ENCODE peak calls at places on chromosomes 13 and 19, in seven cellular contexts. One of them, this sample, is unnamed. For H3K27me3, the result is how much of the 10 kb centered on the place peaks cover.

GRCh38 chr19:5978606-5979552 is 939 bp upstream of the RANBP3 start:
- DNase-seq in BE2C: no peak
- DNase-seq in brain microvascular endothelial cell: no peak
- DNase-seq in cardiac muscle cell: no peak
- DNase-seq in WERI-Rb-1: no peak
- DNase-seq in spleen: no peak
- DNase-seq in IMR-90: no peak
- DNase-seq in this sample: no peak

GRCh38 chr19:11422163-11423068 is 3.3 kb upstream of the RGL3 start:
- DNase-seq in BE2C: no peak
- DNase-seq in brain microvascular endothelial cell: peak
- DNase-seq in cardiac muscle cell: peak
- DNase-seq in WERI-Rb-1: peak
- DNase-seq in spleen: peak
- DNase-seq in IMR-90: no peak
- DNase-seq in this sample: peak

GRCh38 chr19:53294786-53295441 is 27.4 kb upstream of the VN1R4 start:
- DNase-seq in BE2C: no peak
- DNase-seq in brain microvascular endothelial cell: no peak
- DNase-seq in cardiac muscle cell: no peak
- DNase-seq in WERI-Rb-1: no peak
- DNase-seq in spleen: no peak
- DNase-seq in IMR-90: no peak
- DNase-seq in this sample: no peak

GRCh38 chr13:63853816-63854215 is 2438.2 kb upstream of the PCDH20 start:
- DNase-seq in BE2C: no peak
- DNase-seq in brain microvascular endothelial cell: no peak
- DNase-seq in cardiac muscle cell: no peak
- DNase-seq in WERI-Rb-1: no peak
- DNase-seq in spleen: no peak
- DNase-seq in IMR-90: no peak
- DNase-seq in this sample: no peak

GRCh38 chr13:39419068-39419467 is 183.9 kb downstream of the LHFPL6 start:
- DNase-seq in BE2C: no peak
- DNase-seq in brain microvascular endothelial cell: no peak
- DNase-seq in cardiac muscle cell: no peak
- DNase-seq in WERI-Rb-1: no peak
- DNase-seq in spleen: no peak
- DNase-seq in IMR-90: no peak
- DNase-seq in this sample: no peak

GRCh38 chr19:48149430-48149829 is 20.7 kb downstream of the LIG1 start:
- DNase-seq in BE2C: no peak
- DNase-seq in brain microvascular endothelial cell: no peak
- DNase-seq in cardiac muscle cell: no peak
- DNase-seq in WERI-Rb-1: no peak
- DNase-seq in spleen: no peak
- DNase-seq in IMR-90: no peak
- DNase-seq in this sample: no peak

GRCh38 chr13:59261928-59262488 is 901.7 kb downstream of the DIAPH3 start:
- DNase-seq in BE2C: peak
- DNase-seq in brain microvascular endothelial cell: no peak
- DNase-seq in cardiac muscle cell: peak
- DNase-seq in WERI-Rb-1: no peak
- DNase-seq in spleen: no peak
- DNase-seq in IMR-90: peak
- DNase-seq in this sample: no peak

GRCh38 chr19:19566306-19566705 is 28.2 kb downstream of the CILP2 start:
- DNase-seq in BE2C: no peak
- DNase-seq in brain microvascular endothelial cell: peak
- DNase-seq in cardiac muscle cell: no peak
- DNase-seq in WERI-Rb-1: no peak
- DNase-seq in spleen: no peak
- DNase-seq in IMR-90: peak
- DNase-seq in this sample: no peak

GRCh38 chr19:7862413-7862951 is 11.7 kb downstream of the PRR36 start:
- DNase-seq in BE2C: peak
- DNase-seq in brain microvascular endothelial cell: peak
- DNase-seq in cardiac muscle cell: peak
- DNase-seq in WERI-Rb-1: no peak
- DNase-seq in spleen: peak
- DNase-seq in IMR-90: peak
- DNase-seq in this sample: peak

GRCh38 chr13:76939215-76939614 is 9.1 kb upstream of the ACOD1 start:
- DNase-seq in BE2C: no peak
- DNase-seq in brain microvascular endothelial cell: no peak
- DNase-seq in cardiac muscle cell: peak
- DNase-seq in WERI-Rb-1: no peak
- DNase-seq in spleen: no peak
- DNase-seq in IMR-90: peak
- DNase-seq in this sample: peak

GRCh38 chr13:30112602-30113435 is 194.5 kb downstream of the KATNAL1 start:
- DNase-seq in BE2C: peak
- DNase-seq in brain microvascular endothelial cell: peak
- DNase-seq in cardiac muscle cell: peak
- DNase-seq in WERI-Rb-1: peak
- DNase-seq in spleen: peak
- DNase-seq in IMR-90: peak
- DNase-seq in this sample: peak

GRCh38 chr13:62512194-62513141 is 1096.8 kb upstream of the PCDH20 start:
- DNase-seq in BE2C: peak
- DNase-seq in brain microvascular endothelial cell: peak
- DNase-seq in cardiac muscle cell: peak
- DNase-seq in WERI-Rb-1: peak
- DNase-seq in spleen: no peak
- DNase-seq in IMR-90: peak
- DNase-seq in this sample: peak

GRCh38 chr13:113672002-113672651 is 5.1 kb downstream of the GRK1 start:
- DNase-seq in BE2C: peak
- DNase-seq in brain microvascular endothelial cell: no peak
- DNase-seq in cardiac muscle cell: no peak
- DNase-seq in WERI-Rb-1: peak
- DNase-seq in spleen: peak
- DNase-seq in IMR-90: no peak
- DNase-seq in this sample: no peak

GRCh38 chr19:5826531-5827341 is 12.8 kb downstream of the FUT6 start:
- DNase-seq in BE2C: peak
- DNase-seq in brain microvascular endothelial cell: no peak
- DNase-seq in cardiac muscle cell: peak
- DNase-seq in WERI-Rb-1: peak
- DNase-seq in spleen: peak
- DNase-seq in IMR-90: no peak
- DNase-seq in this sample: peak

GRCh38 chr19:56309511-56310185 is 5.0 kb downstream of the ZSCAN5A start:
- DNase-seq in BE2C: peak
- DNase-seq in brain microvascular endothelial cell: peak
- DNase-seq in cardiac muscle cell: peak
- DNase-seq in WERI-Rb-1: peak
- DNase-seq in spleen: peak
- DNase-seq in IMR-90: peak
- DNase-seq in this sample: no peak

GRCh38 chr19:53927745-53928144 is 18.7 kb downstream of the CACNG7 start:
- DNase-seq in BE2C: no peak
- DNase-seq in brain microvascular endothelial cell: peak
- DNase-seq in cardiac muscle cell: peak
- DNase-seq in WERI-Rb-1: no peak
- DNase-seq in spleen: no peak
- DNase-seq in IMR-90: peak
- DNase-seq in this sample: peak

GRCh38 chr19:29337029-29337428 is 124.1 kb upstream of the UQCRFS1 start:
- DNase-seq in BE2C: no peak
- DNase-seq in brain microvascular endothelial cell: no peak
- DNase-seq in cardiac muscle cell: no peak
- DNase-seq in WERI-Rb-1: no peak
- DNase-seq in spleen: no peak
- DNase-seq in IMR-90: no peak
- DNase-seq in this sample: no peak

GRCh38 chr13:27942972-27943371 is 23.2 kb downstream of the PDX1 start:
- DNase-seq in BE2C: no peak
- DNase-seq in brain microvascular endothelial cell: no peak
- DNase-seq in cardiac muscle cell: no peak
- DNase-seq in WERI-Rb-1: no peak
- DNase-seq in spleen: no peak
- DNase-seq in IMR-90: no peak
- DNase-seq in this sample: no peak

GRCh38 chr19:37218592-37218935 is 550 bp downstream of the ZNF383 start:
- DNase-seq in BE2C: no peak
- DNase-seq in brain microvascular endothelial cell: peak
- DNase-seq in cardiac muscle cell: no peak
- DNase-seq in WERI-Rb-1: no peak
- DNase-seq in spleen: no peak
- DNase-seq in IMR-90: peak
- DNase-seq in this sample: no peak

GRCh38 chr13:92974905-92975429 is 251.6 kb upstream of the GPC6 start:
- DNase-seq in BE2C: no peak
- DNase-seq in brain microvascular endothelial cell: no peak
- DNase-seq in cardiac muscle cell: no peak
- DNase-seq in WERI-Rb-1: no peak
- DNase-seq in spleen: no peak
- DNase-seq in IMR-90: no peak
- DNase-seq in this sample: no peak

GRCh38 chr19:49150944-49151243 is 4.3 kb downstream of the HRC start:
- DNase-seq in BE2C: no peak
- DNase-seq in brain microvascular endothelial cell: no peak
- DNase-seq in cardiac muscle cell: no peak
- DNase-seq in WERI-Rb-1: no peak
- DNase-seq in spleen: no peak
- DNase-seq in IMR-90: no peak
- DNase-seq in this sample: no peak

GRCh38 chr19:39196860-39197562 is at the start of gene NCCRP1:
- DNase-seq in BE2C: no peak
- DNase-seq in brain microvascular endothelial cell: no peak
- DNase-seq in cardiac muscle cell: no peak
- DNase-seq in WERI-Rb-1: peak
- DNase-seq in spleen: no peak
- DNase-seq in IMR-90: no peak
- DNase-seq in this sample: no peak

GRCh38 chr19:39831679-39832078 is 2.3 kb downstream of the DYRK1B start:
- DNase-seq in BE2C: no peak
- DNase-seq in brain microvascular endothelial cell: no peak
- DNase-seq in cardiac muscle cell: no peak
- DNase-seq in WERI-Rb-1: no peak
- DNase-seq in spleen: peak
- DNase-seq in IMR-90: no peak
- DNase-seq in this sample: no peak

GRCh38 chr19:11560404-11560988 is 1.5 kb upstream of the ELOF1 start:
- DNase-seq in BE2C: peak
- DNase-seq in brain microvascular endothelial cell: peak
- DNase-seq in cardiac muscle cell: peak
- DNase-seq in WERI-Rb-1: peak
- DNase-seq in spleen: no peak
- DNase-seq in IMR-90: peak
- DNase-seq in this sample: peak

GRCh38 chr19:45782162-45782623 is at the start of gene DMPK:
- DNase-seq in BE2C: no peak
- DNase-seq in brain microvascular endothelial cell: no peak
- DNase-seq in cardiac muscle cell: no peak
- DNase-seq in WERI-Rb-1: peak
- DNase-seq in spleen: no peak
- DNase-seq in IMR-90: no peak
- DNase-seq in this sample: peak
- H3K4me3 ChIP-seq in BE2C: no peak
- H3K4me3 ChIP-seq in brain microvascular endothelial cell: peak
- H3K4me3 ChIP-seq in cardiac muscle cell: peak
- H3K4me3 ChIP-seq in WERI-Rb-1: peak
- H3K4me3 ChIP-seq in spleen: peak
- H3K4me3 ChIP-seq in IMR-90: peak
- H3K4me3 ChIP-seq in this sample: no peak

GRCh38 chr19:17766543-17767131 is 15.4 kb downstream of the FCHO1 start:
- DNase-seq in BE2C: peak
- DNase-seq in brain microvascular endothelial cell: peak
- DNase-seq in cardiac muscle cell: peak
- DNase-seq in WERI-Rb-1: peak
- DNase-seq in spleen: peak
- DNase-seq in IMR-90: peak
- DNase-seq in this sample: peak
- TF ChIP-seq CTCF in BE2C: peak
- TF ChIP-seq CTCF in brain microvascular endothelial cell: peak
- TF ChIP-seq CTCF in cardiac muscle cell: peak
- TF ChIP-seq CTCF in WERI-Rb-1: peak
- TF ChIP-seq CTCF in spleen: peak
- TF ChIP-seq CTCF in IMR-90: peak
- TF ChIP-seq CTCF in this sample: peak

GRCh38 chr13:24032674-24033073 is 127.8 kb upstream of the SPATA13 start:
- DNase-seq in BE2C: no peak
- DNase-seq in brain microvascular endothelial cell: no peak
- DNase-seq in cardiac muscle cell: peak
- DNase-seq in WERI-Rb-1: no peak
- DNase-seq in spleen: no peak
- DNase-seq in IMR-90: peak
- DNase-seq in this sample: no peak
- H3K27me3 ChIP-seq in BE2C: under half
- H3K27me3 ChIP-seq in brain microvascular endothelial cell: under half
- H3K27me3 ChIP-seq in cardiac muscle cell: under half
- H3K27me3 ChIP-seq in WERI-Rb-1: under half
- H3K27me3 ChIP-seq in spleen: under half
- H3K27me3 ChIP-seq in IMR-90: under half
- H3K27me3 ChIP-seq in this sample: under half

DNA sequence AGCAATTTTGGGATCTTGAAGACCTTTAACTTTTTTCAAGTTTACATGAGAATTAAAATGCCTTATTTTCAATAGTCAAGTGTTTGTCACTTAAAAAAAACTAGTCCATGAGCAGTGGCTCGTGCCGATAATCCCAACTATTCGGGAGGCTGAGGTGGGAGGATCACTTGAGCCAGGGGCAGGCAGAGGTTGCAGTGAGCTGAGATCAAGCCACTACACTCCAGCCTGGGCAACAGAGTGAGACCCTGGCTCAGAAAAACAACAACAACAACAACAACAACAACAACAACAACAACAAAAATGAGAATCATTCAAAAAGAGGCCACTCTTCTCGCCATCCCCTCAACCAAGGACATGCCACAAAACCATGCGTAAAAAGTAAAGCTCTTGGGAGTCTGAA is 5.7 kb downstream of the FOXO1 start:
- DNase-seq in BE2C: no peak
- DNase-seq in brain microvascular endothelial cell: no peak
- DNase-seq in cardiac muscle cell: no peak
- DNase-seq in WERI-Rb-1: no peak
- DNase-seq in spleen: no peak
- DNase-seq in IMR-90: no peak
- DNase-seq in this sample: no peak
- H3K4me3 ChIP-seq in BE2C: no peak
- H3K4me3 ChIP-seq in brain microvascular endothelial cell: no peak
- H3K4me3 ChIP-seq in cardiac muscle cell: no peak
- H3K4me3 ChIP-seq in WERI-Rb-1: no peak
- H3K4me3 ChIP-seq in spleen: no peak
- H3K4me3 ChIP-seq in IMR-90: no peak
- H3K4me3 ChIP-seq in this sample: no peak

DNA sequence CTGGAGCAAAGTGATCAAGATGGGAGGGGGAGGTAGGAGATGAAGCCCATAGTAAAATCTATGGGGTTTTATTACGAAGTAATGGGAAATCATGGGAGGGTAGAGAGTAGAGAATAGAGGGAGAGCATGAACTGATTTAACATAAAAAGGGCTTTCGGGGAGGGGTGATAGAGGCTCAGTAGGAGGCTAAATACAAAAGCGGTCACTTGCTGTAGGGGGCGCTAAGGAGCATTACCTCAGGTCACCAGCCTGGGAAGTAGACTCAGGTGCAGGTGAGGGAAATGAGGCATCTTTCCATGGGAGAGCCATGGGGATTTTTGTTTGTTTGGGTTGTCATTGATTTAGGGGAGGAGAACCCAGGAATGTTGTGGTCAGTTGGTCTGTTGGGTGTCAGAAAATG is 14.1 kb downstream of the KRTDAP start:
- DNase-seq in BE2C: no peak
- DNase-seq in brain microvascular endothelial cell: no peak
- DNase-seq in cardiac muscle cell: no peak
- DNase-seq in WERI-Rb-1: no peak
- DNase-seq in spleen: no peak
- DNase-seq in IMR-90: no peak
- DNase-seq in this sample: no peak
- TF ChIP-seq CTCF in BE2C: peak
- TF ChIP-seq CTCF in brain microvascular endothelial cell: peak
- TF ChIP-seq CTCF in cardiac muscle cell: peak
- TF ChIP-seq CTCF in WERI-Rb-1: peak
- TF ChIP-seq CTCF in spleen: no peak
- TF ChIP-seq CTCF in IMR-90: no peak
- TF ChIP-seq CTCF in this sample: peak